ENCODE peak calls at places on chromosomes 1 and 21, in six cellular contexts. E is T-helper 2 cell; Y is stimulated activated CD8-positive, alpha-beta memory T cell treated with anti-CD3 and anti-CD28 coated beads, Interleukin-7, amount 100 ng/mL, for 1 hour; O is activated T-helper 9 cell treated with anti-CD3 and anti-CD28 coated beads, Interleukin-2, amount 50 U/mL, for 16 hours; S is bronchial epithelial cell; Z is HFFc6. K is an unnamed sample.
A peak's percentile ranks its signal among the peaks of the same experiment; 100 is the strongest.

GRCh38 chr1:155133799-155134281 is 1.8 kb upstream of the SLC50A1 start:
- DNase-seq in E (no peak), Y (no peak), Z (no peak), O (no peak), S (no peak), K (no peak)

GRCh38 chr1:16975838-16976237 is 4.6 kb downstream of the MFAP2 start:
- DNase-seq in E (no peak), S (no peak), Z (no peak), O (no peak), Y (no peak), K (no peak)

GRCh38 chr1:173201968-173202367 is 5.2 kb downstream of the TNFSF4 start:
- DNase-seq in O (no peak), S (no peak), E (no peak), Y (no peak), Z (no peak), K (no peak)

GRCh38 chr1:78410643-78411042 is 80.1 kb upstream of the PTGFR start:
- DNase-seq in E (no peak), Y (no peak), O (no peak), Z (no peak), S (no peak), K (no peak)

GRCh38 chr21:39694750-39695149 is 50.2 kb upstream of the IGSF5 start:
- DNase-seq in S (no peak), Z (no peak), E (no peak), Y (no peak), O (no peak), K (no peak)

GRCh38 chr1:11062965-11063401 is 3.2 kb upstream of the SRM start:
- DNase-seq in O (no peak), E (peak; percentile 87), S (no peak), Y (peak; percentile 9), Z (no peak), K (no peak)

GRCh38 chr1:151840421-151840820 is 801 bp upstream of the C2CD4D start:
- DNase-seq in Y (no peak), Z (no peak), S (no peak), O (no peak), E (no peak), K (no peak)

GRCh38 chr1:216750031-216750627 is 26.9 kb upstream of the ESRRG start:
- DNase-seq in S (peak; percentile 58), Y (no peak), Z (peak; percentile 48), E (peak; percentile 3), O (no peak), K (no peak)

GRCh38 chr1:50852889-50853288 is 107.2 kb downstream of the FAF1 start:
- DNase-seq in Z (no peak), S (no peak), Y (no peak), E (no peak), O (no peak), K (no peak)

GRCh38 chr1:18475234-18475633 is 5.5 kb upstream of the KLHDC7A start:
- DNase-seq in Z (no peak), S (no peak), E (no peak), O (no peak), Y (no peak), K (no peak)

GRCh38 chr1:983736-984475 is 2.0 kb upstream of the PERM1 start:
- DNase-seq in S (no peak), O (peak; percentile 54), Y (peak; percentile 41), E (no peak), Z (no peak), K (peak; percentile 49)

GRCh38 chr1:153548722-153549695 is at the start of gene S100A3:
- DNase-seq in Y (no peak), O (no peak), S (peak; percentile 77), E (no peak), Z (peak; percentile 85), K (no peak)

GRCh38 chr1:29004288-29004687 is 89.9 kb downstream of the EPB41 start:
- DNase-seq in S (peak; percentile 5), O (no peak), Z (no peak), E (no peak), Y (no peak), K (no peak)

GRCh38 chr21:28069446-28069845 is 923.2 kb downstream of the LTN1 start:
- DNase-seq in Y (no peak), Z (no peak), S (peak; percentile 14), O (no peak), E (no peak), K (no peak)

GRCh38 chr1:220983877-220984635 is 104.8 kb downstream of the HLX start:
- DNase-seq in Y (no peak), Z (no peak), O (no peak), E (no peak), S (no peak), K (no peak)

GRCh38 chr1:154607084-154607747 is 770 bp downstream of the ADAR start:
- DNase-seq in E (peak; percentile 52), Z (peak; percentile 69), Y (no peak), O (no peak), S (peak; percentile 47), K (no peak)

GRCh38 chr1:86247553-86248279 is 91.1 kb upstream of the COL24A1 start:
- DNase-seq in S (no peak), E (no peak), Y (no peak), O (no peak), Z (peak; percentile 33), K (no peak)

GRCh38 chr1:30589083-30589482 is 134.3 kb downstream of the MATN1 start:
- DNase-seq in Y (no peak), E (no peak), O (no peak), S (no peak), Z (no peak), K (no peak)

GRCh38 chr1:68331117-68331865 is 99.0 kb upstream of the WLS start:
- DNase-seq in E (no peak), O (no peak), Y (no peak), S (peak; percentile 93), Z (peak; percentile 93), K (no peak)

GRCh38 chr1:33575324-33575879 is 103.0 kb downstream of the ZSCAN20 start:
- DNase-seq in E (no peak), O (no peak), Z (no peak), Y (no peak), S (no peak), K (no peak)

GRCh38 chr1:19786988-19787423 is 12.7 kb downstream of the TMCO4 start:
- DNase-seq in Y (no peak), Z (no peak), O (no peak), S (peak; percentile 50), E (no peak), K (no peak)

GRCh38 chr1:25064465-25065238 is 134.6 kb upstream of the RUNX3 start:
- DNase-seq in Y (no peak), E (peak; percentile 50), S (no peak), Z (no peak), O (no peak), K (peak; percentile 6)

K was measured in activated CD4-positive, alpha-beta T cell treated with anti-CD3 and anti-CD28 coated beads, Interleukin-2, amount 50 U/mL, for 4 hours.